ENCODE peak calls at places on chromosome 16, in nine cellular contexts. S is ovary, Z is H1, W is sigmoid colon, B is A549, I is suprapubic skin, V is SK-N-SH, G is tibial nerve, D is stomach. F is an unnamed sample. For H3K4me1, the result is how much of the 10 kb centered on the place peaks cover.

GRCh38 chr16:69223882-69224281 is 36.9 kb downstream of the SNTB2 start:
- DNase-seq in I (no peak), Z (no peak), S (no peak), D (no peak), W (no peak), B (no peak), V (no peak), G (no peak), F (no peak)

GRCh38 chr16:54931041-54931756 is 534 bp downstream of the IRX5 start:
- DNase-seq in S (peak), V (peak), Z (no peak), W (no peak), G (no peak), B (peak), I (peak), D (no peak), F (no peak)

GRCh38 chr16:55411231-55411630 is 67.8 kb upstream of the MMP2 start:
- DNase-seq in D (no peak), S (no peak), Z (no peak), B (no peak), I (no peak), W (no peak), G (no peak), V (no peak), F (no peak)

GRCh38 chr16:56637814-56638750 is at the start of gene MT1A:
- DNase-seq in W (peak), V (peak), G (peak), Z (no peak), D (peak), S (peak), B (peak), I (peak), F (peak)

GRCh38 chr16:85419503-85420408 is 193.4 kb upstream of the GSE1 start:
- DNase-seq in G (no peak), V (no peak), W (peak), B (no peak), Z (no peak), I (no peak), D (no peak), S (peak), F (no peak)

GRCh38 chr16:76385831-76386230 is 108.6 kb downstream of the CNTNAP4 start:
- DNase-seq in V (no peak), B (no peak), D (no peak), Z (no peak), W (no peak), I (no peak), G (no peak), S (no peak), F (no peak)

GRCh38 chr16:15879255-15879804 is 9.1 kb downstream of the CEP20 start:
- DNase-seq in Z (no peak), W (no peak), V (no peak), B (peak), G (no peak), I (no peak), D (no peak), S (no peak), F (no peak)

GRCh38 chr16:86739808-86740207 is 161.5 kb downstream of the FOXL1 start:
- DNase-seq in S (no peak), I (no peak), D (no peak), B (no peak), Z (no peak), V (no peak), G (no peak), W (peak), F (no peak)

GRCh38 chr16:86199871-86200700 is 301.1 kb downstream of the IRF8 start:
- DNase-seq in Z (no peak), V (no peak), W (peak), B (no peak), D (no peak), G (no peak), I (no peak), S (no peak), F (peak)

GRCh38 chr16:85181091-85181738 is 68.9 kb upstream of the CIBAR2 start:
- DNase-seq in V (no peak), D (no peak), B (no peak), G (no peak), Z (no peak), I (no peak), W (no peak), S (peak), F (no peak)

GRCh38 chr16:66326995-66327513 is 39.4 kb upstream of the CDH5 start:
- DNase-seq in B (no peak), V (no peak), D (no peak), W (no peak), Z (no peak), S (no peak), I (no peak), G (no peak), F (peak)

GRCh38 chr16:17070882-17071592 is 399.7 kb downstream of the XYLT1 start:
- DNase-seq in G (no peak), I (no peak), S (peak), D (peak), B (peak), Z (no peak), V (no peak), W (no peak), F (peak)

DNA sequence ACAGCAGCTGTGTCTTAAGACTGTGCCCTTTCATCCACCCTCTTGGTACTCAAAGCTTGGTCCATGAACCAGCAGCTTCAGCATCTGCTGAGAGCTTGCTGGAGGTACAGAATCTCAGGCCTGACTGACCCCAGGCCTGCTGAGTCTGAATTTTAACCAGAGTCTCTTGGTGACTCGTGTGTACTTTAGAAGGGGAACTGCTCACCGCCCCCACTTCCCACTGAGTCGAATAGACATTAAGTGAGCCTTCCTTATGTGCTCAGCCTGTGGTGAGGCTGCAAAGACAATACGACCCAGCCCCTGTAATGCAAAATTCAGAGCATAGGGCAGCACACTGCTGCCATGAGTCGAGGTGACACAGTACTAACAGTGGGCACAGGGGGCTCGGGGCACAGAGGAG is 662.8 kb downstream of the WWOX start:
- DNase-seq in B (no peak), W (no peak), I (no peak), V (no peak), G (no peak), Z (no peak), S (no peak), D (no peak), F (no peak)
- H3K4me1 ChIP-seq in B (under half), W (under half), I (under half), V (under half), G (under half), Z (under half), S (under half), D (under half), F (under half)

GRCh38 chr16:70700101-70701020 is 14.5 kb upstream of the MTSS2 start:
- DNase-seq in G (no peak), I (no peak), Z (no peak), D (no peak), V (no peak), B (no peak), S (no peak), W (peak), F (no peak)

GRCh38 chr16:70701998-70702397 is 16.1 kb upstream of the MTSS2 start:
- DNase-seq in I (no peak), Z (no peak), G (no peak), S (no peak), W (no peak), D (no peak), V (no peak), B (no peak), F (no peak)

GRCh38 chr16:70699696-70700095 is 13.8 kb upstream of the MTSS2 start:
- DNase-seq in Z (no peak), I (no peak), S (no peak), G (no peak), W (no peak), B (no peak), V (no peak), D (no peak), F (no peak)

GRCh38 chr16:70701596-70701995 is 15.7 kb upstream of the MTSS2 start:
- DNase-seq in S (no peak), I (no peak), D (no peak), V (no peak), G (no peak), B (no peak), W (no peak), Z (no peak), F (no peak)

DNA sequence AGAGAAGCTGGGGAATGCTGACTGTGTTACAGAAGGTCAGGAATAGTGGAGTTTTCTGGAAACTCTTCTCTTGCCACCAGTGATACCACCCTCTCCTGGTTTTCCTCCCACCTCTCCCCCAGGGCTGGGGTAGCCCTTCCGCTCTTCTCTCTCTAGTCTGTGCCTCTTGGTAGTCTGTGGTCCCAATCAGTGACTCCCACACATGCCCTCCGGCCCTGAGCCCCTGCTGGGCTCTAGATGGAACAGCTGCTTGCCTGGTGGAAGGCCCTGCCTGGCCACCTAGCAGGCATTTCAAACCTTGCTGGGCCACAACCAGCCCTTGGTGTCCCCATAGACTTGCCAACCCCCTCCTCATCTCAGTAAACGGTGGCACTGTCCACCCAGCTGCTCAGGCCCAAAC is 15.2 kb upstream of the MTSS2 start:
- DNase-seq in Z (no peak), V (no peak), D (no peak), G (no peak), I (no peak), B (no peak), S (no peak), W (no peak), F (no peak)
- TF ChIP-seq EP300 in Z (no peak), V (no peak), D (no peak), G (no peak), I (no peak), B (no peak), S (no peak), W (no peak), F (no peak)

GRCh38 chr16:732332-732731 is 5.4 kb downstream of the HAGHL start:
- DNase-seq in I (no peak), V (no peak), Z (no peak), G (no peak), W (no peak), S (no peak), D (no peak), B (no peak), F (no peak)
- H3K27ac ChIP-seq in I (no peak), V (no peak), Z (no peak), G (no peak), W (no peak), S (no peak), D (no peak), B (no peak), F (no peak)

DNA sequence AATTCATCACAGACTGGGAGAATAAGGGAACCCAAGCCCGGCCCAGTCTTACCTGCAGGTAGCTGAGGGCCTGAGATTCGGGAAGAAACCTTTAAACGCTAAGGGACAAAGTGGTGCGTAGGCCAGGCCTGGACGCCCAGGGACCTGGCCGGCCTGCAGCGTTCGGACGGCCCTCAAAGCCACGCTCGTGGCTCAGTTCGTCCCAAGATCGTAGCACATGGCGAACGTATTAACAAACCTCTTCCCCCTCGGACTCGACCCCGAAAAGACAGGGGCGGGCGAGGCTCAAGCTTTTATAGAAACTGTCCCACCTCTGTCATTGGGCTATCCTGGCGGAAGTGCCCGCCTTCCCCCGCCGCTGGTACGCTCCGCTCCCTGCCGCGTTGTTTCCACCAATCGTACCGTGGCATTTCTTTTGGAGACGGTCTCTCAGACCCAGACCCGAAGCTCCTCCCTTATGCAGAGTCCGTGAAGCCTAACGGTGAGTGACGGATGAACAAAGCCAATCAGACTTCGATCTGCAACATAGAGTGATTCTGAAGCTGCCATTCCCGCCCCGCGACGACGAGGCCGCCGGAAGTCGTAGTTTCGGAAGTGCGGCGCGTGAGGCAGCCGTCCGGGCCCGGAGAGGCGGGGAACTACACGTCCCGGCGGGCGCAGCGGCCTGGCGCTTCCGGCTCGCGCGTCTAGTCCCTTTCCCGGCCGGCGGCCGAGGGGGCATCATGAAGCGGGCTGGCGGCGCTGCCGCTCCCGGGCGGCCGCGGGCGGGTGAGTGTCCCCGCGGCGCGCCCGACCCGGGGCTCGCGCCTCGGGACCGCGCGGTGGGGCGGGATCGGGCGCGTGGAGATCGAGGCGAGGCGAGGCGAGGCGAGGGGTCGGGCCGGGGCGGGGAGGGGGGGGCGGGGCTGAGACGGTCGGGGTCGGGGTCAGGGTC is at the start of gene TRAF7:
- DNase-seq in V (peak), B (peak), G (peak), S (peak), Z (peak), W (peak), D (peak), I (peak), F (peak)
- H3K4me1 ChIP-seq in V (half or more), B (half or more), G (half or more), S (under half), Z (under half), W (under half), D (half or more), I (half or more), F (half or more)

DNA sequence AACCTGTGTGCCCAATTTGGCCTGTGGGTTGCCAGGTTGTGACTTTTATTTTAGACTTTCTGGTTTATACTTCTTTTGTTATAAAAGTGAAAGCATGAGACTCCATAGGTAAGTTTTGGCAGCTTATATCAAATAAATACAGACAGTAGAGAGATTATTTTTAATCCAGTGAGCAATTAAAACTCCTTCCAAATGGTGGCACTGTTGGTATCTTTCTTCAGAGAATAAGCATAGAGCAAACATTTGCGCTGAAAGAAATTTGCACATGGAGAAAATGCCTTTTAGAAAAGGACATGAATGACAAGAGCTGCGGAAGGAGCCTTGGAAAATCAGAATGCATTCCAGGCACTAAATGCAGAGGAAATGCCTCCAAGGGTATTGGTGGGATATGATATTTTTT is 46.1 kb upstream of the DNAJA2 start:
- DNase-seq in B (peak), S (no peak), W (no peak), I (no peak), V (no peak), Z (no peak), G (no peak), D (no peak), F (no peak)
- TF ChIP-seq EP300 in B (no peak), S (no peak), W (no peak), I (no peak), V (no peak), Z (no peak), G (no peak), D (no peak), F (no peak)

DNA sequence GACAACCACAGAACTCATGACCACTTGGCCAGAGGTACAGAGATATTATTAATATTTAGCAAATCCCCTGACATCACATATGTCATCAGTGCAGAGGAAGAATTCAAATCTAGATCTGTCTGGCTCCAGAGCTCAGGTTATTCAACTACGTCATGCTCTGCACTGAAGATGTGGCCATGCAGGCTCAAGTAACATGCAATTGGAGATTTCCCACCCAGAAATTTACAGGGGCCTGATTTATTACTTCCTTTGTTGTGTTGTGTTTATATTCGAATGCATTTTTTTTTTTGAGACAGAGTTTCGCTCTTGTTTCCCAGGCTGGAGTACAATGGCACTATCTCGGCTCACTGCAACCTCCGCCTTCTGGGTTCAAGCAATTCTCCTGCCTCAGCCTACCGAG is 224.3 kb downstream of the HS3ST4 start:
- DNase-seq in S (no peak), B (no peak), W (no peak), I (no peak), V (no peak), G (no peak), Z (no peak), D (no peak), F (no peak)
- H3K27ac ChIP-seq in S (no peak), B (no peak), W (no peak), I (no peak), V (no peak), G (no peak), Z (no peak), D (no peak), F (no peak)

DNA sequence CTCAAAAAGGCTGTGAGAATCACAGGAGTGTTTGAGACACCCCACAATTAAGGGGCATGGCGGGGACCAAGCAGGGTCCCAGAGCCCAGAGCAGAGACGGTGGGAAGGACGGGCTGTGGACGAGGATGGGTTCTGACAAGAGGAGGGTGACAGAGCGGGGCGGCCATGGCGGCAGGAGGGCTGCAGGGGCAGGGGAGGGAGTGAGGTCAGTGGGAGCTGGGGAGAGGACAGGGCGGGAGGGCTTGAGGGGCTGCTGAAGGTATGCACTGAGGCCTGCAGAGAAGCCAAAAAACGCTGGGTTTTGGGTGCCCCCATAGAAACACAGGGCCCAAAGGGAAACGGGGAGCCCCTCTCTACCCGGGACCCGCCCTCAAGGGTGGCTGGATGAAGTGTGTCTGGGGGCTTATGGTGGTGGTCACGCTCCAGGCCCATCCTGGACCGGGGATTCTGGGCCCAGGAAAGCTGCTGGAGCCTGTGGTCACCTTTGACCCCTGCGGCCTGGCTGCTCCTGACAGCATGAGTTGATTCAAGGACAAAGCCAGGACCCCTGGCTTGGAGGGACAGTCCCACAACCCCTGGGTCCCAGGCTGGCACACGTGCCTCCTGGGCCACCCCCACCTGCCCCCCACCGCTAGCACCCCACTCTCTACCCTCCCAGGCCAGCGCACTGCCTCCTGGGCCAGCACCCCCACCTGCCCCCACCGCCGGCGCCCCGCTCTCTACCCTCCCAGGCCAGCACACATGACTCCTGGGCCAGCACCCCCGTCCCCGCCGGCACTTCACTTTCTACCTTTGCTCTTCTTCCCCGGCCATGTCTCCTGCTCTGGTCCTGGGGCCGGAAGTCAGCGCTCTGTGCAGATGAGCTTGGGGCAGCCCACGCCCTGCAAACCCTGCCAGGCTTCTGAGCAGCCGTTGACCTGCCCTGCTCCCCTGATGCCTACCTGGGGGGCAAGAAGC is 31.0 kb upstream of the ACSF3 start:
- DNase-seq in S (no peak), Z (no peak), D (no peak), I (no peak), B (no peak), G (no peak), V (no peak), W (no peak), F (no peak)
- H3K4me1 ChIP-seq in S (under half), Z (under half), D (under half), I (under half), B (under half), G (under half), V (under half), W (under half), F (under half)

GRCh38 chr16:28100810-28101532 is 37.5 kb upstream of the GSG1L start:
- DNase-seq in S (no peak), V (no peak), I (peak), Z (no peak), D (no peak), B (no peak), G (no peak), W (no peak), F (no peak)
- TF ChIP-seq EP300 in S (no peak), V (no peak), I (no peak), Z (no peak), D (no peak), B (no peak), G (no peak), W (no peak), F (no peak)

DNA sequence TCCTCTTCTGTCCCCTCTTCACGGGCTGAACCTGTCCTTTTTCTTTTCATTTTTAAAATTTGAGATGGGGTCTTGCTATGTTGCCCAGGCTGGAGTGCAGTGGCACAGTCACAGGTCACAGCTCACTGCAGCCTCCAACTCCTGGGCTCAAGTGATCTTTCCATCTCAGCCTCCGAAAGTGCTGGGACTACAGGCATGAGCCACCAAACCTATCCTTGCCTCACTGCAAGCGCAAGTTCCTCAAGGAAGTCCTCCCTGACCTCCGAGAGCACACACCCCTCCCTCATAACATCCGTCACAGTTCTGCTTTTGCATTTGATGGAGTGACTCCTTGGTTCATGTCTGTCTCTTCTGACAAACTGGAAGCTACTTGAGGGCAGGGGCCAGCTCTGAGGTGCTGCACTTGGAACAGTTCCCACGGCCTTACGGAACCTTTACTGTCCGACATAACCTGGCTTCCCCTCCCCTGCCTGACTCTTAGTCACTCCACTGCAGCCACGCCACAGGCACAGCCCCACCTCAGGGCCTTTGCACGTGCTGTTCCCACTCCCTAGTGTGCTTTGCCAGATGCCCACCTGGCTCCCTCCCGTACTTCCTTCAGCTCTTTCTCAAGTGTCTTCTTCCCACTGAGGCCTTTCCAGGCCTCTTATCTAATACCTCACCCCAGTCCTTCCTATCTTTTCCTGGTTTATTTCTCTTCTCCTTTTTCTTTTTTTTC is 4.4 kb downstream of the TBX6 start:
- DNase-seq in D (no peak), G (no peak), V (no peak), W (no peak), B (no peak), I (peak), S (no peak), Z (no peak), F (no peak)
- H3K27ac ChIP-seq in D (no peak), G (no peak), V (no peak), W (no peak), B (no peak), I (no peak), S (no peak), Z (no peak), F (no peak)